ENCODE peak calls at places on chromosomes 6 and 20, in nine cellular contexts. One of them, this sample, is unnamed.

GRCh38 chr20:56350842-56351241 is 7.9 kb upstream of the FAM210B start:
- DNase-seq in PC-9: no peak
- DNase-seq in thoracic aorta: no peak
- DNase-seq in BJ: no peak
- DNase-seq in ovary: no peak
- DNase-seq in left ventricle myocardium inferior: no peak
- DNase-seq in lung: no peak
- DNase-seq in AG04450: no peak
- DNase-seq in esophagus squamous epithelium: no peak
- DNase-seq in this sample: no peak

GRCh38 chr6:146770965-146771735 is 172.4 kb downstream of the ADGB start:
- DNase-seq in BJ: no peak
- DNase-seq in thoracic aorta: no peak
- DNase-seq in esophagus squamous epithelium: no peak
- DNase-seq in left ventricle myocardium inferior: peak; percentile 62
- DNase-seq in PC-9: no peak
- DNase-seq in lung: peak; percentile 54
- DNase-seq in ovary: no peak
- DNase-seq in AG04450: no peak
- DNase-seq in this sample: no peak

GRCh38 chr6:75368151-75368779 is 83.7 kb upstream of the TMEM30A start:
- DNase-seq in esophagus squamous epithelium: no peak
- DNase-seq in ovary: no peak
- DNase-seq in PC-9: no peak
- DNase-seq in AG04450: no peak
- DNase-seq in thoracic aorta: no peak
- DNase-seq in lung: peak; percentile 60
- DNase-seq in BJ: no peak
- DNase-seq in left ventricle myocardium inferior: no peak
- DNase-seq in this sample: no peak

GRCh38 chr20:59084041-59084841 is 41.7 kb upstream of the PRELID3B start:
- DNase-seq in esophagus squamous epithelium: no peak
- DNase-seq in thoracic aorta: no peak
- DNase-seq in AG04450: no peak
- DNase-seq in lung: no peak
- DNase-seq in BJ: no peak
- DNase-seq in PC-9: peak; percentile 6
- DNase-seq in left ventricle myocardium inferior: peak; percentile 48
- DNase-seq in ovary: no peak
- DNase-seq in this sample: no peak

GRCh38 chr6:32415521-32416019 is 8.6 kb upstream of the BTNL2 start:
- DNase-seq in esophagus squamous epithelium: no peak
- DNase-seq in left ventricle myocardium inferior: peak; percentile 66
- DNase-seq in BJ: no peak
- DNase-seq in lung: peak; percentile 86
- DNase-seq in AG04450: peak; percentile 26
- DNase-seq in ovary: peak; percentile 74
- DNase-seq in thoracic aorta: peak; percentile 32
- DNase-seq in PC-9: no peak
- DNase-seq in this sample: no peak

GRCh38 chr20:24318569-24319352 is 150.7 kb upstream of the SYNDIG1 start:
- DNase-seq in PC-9: no peak
- DNase-seq in left ventricle myocardium inferior: no peak
- DNase-seq in BJ: no peak
- DNase-seq in ovary: no peak
- DNase-seq in AG04450: no peak
- DNase-seq in esophagus squamous epithelium: no peak
- DNase-seq in thoracic aorta: no peak
- DNase-seq in lung: no peak
- DNase-seq in this sample: no peak

GRCh38 chr6:137907170-137907569 is 40.1 kb downstream of the TNFAIP3 start:
- DNase-seq in lung: no peak
- DNase-seq in left ventricle myocardium inferior: no peak
- DNase-seq in thoracic aorta: no peak
- DNase-seq in AG04450: no peak
- DNase-seq in ovary: no peak
- DNase-seq in BJ: no peak
- DNase-seq in PC-9: no peak
- DNase-seq in esophagus squamous epithelium: no peak
- DNase-seq in this sample: no peak

GRCh38 chr20:16476032-16476431 is 97.2 kb downstream of the KIF16B start:
- DNase-seq in lung: no peak
- DNase-seq in left ventricle myocardium inferior: no peak
- DNase-seq in AG04450: no peak
- DNase-seq in thoracic aorta: no peak
- DNase-seq in esophagus squamous epithelium: no peak
- DNase-seq in PC-9: peak; percentile 67
- DNase-seq in ovary: no peak
- DNase-seq in BJ: peak; percentile 9
- DNase-seq in this sample: no peak

GRCh38 chr6:150753404-150754184 is 111.9 kb upstream of the MTHFD1L start:
- DNase-seq in thoracic aorta: no peak
- DNase-seq in left ventricle myocardium inferior: no peak
- DNase-seq in lung: no peak
- DNase-seq in BJ: no peak
- DNase-seq in AG04450: no peak
- DNase-seq in esophagus squamous epithelium: no peak
- DNase-seq in ovary: no peak
- DNase-seq in PC-9: no peak
- DNase-seq in this sample: no peak

GRCh38 chr6:150140236-150140969 is 2.4 kb upstream of the PPP1R14C start:
- DNase-seq in thoracic aorta: no peak
- DNase-seq in PC-9: peak; percentile 66
- DNase-seq in lung: no peak
- DNase-seq in AG04450: no peak
- DNase-seq in left ventricle myocardium inferior: no peak
- DNase-seq in esophagus squamous epithelium: no peak
- DNase-seq in BJ: no peak
- DNase-seq in ovary: no peak
- DNase-seq in this sample: no peak

GRCh38 chr20:58598271-58599015 is 52.6 kb upstream of the STX16 start:
- DNase-seq in esophagus squamous epithelium: no peak
- DNase-seq in left ventricle myocardium inferior: peak; percentile 68
- DNase-seq in AG04450: peak; percentile 36
- DNase-seq in ovary: peak; percentile 79
- DNase-seq in PC-9: no peak
- DNase-seq in thoracic aorta: no peak
- DNase-seq in BJ: peak; percentile 22
- DNase-seq in lung: no peak
- DNase-seq in this sample: no peak

GRCh38 chr6:1118287-1118647 is 193.6 kb upstream of the FOXQ1 start:
- DNase-seq in ovary: no peak
- DNase-seq in thoracic aorta: no peak
- DNase-seq in PC-9: no peak
- DNase-seq in BJ: no peak
- DNase-seq in lung: no peak
- DNase-seq in esophagus squamous epithelium: no peak
- DNase-seq in left ventricle myocardium inferior: no peak
- DNase-seq in AG04450: no peak
- DNase-seq in this sample: no peak

GRCh38 chr6:150301871-150302800 is 66.7 kb upstream of the IYD start:
- DNase-seq in left ventricle myocardium inferior: no peak
- DNase-seq in lung: no peak
- DNase-seq in esophagus squamous epithelium: no peak
- DNase-seq in ovary: no peak
- DNase-seq in AG04450: no peak
- DNase-seq in PC-9: peak; percentile 72
- DNase-seq in BJ: no peak
- DNase-seq in thoracic aorta: no peak
- DNase-seq in this sample: no peak

GRCh38 chr20:19934792-19935491 is 82.2 kb upstream of the NAA20 start:
- DNase-seq in AG04450: no peak
- DNase-seq in left ventricle myocardium inferior: peak; percentile 58
- DNase-seq in thoracic aorta: no peak
- DNase-seq in esophagus squamous epithelium: no peak
- DNase-seq in BJ: no peak
- DNase-seq in ovary: no peak
- DNase-seq in PC-9: peak; percentile 73
- DNase-seq in lung: peak; percentile 71
- DNase-seq in this sample: no peak

GRCh38 chr6:100463685-100464161 is 998 bp downstream of the SIM1 start:
- DNase-seq in ovary: no peak
- DNase-seq in left ventricle myocardium inferior: no peak
- DNase-seq in BJ: no peak
- DNase-seq in esophagus squamous epithelium: no peak
- DNase-seq in thoracic aorta: no peak
- DNase-seq in PC-9: no peak
- DNase-seq in lung: no peak
- DNase-seq in AG04450: no peak
- DNase-seq in this sample: no peak

GRCh38 chr20:37108676-37109075 is 12.9 kb upstream of the RBL1 start:
- DNase-seq in BJ: no peak
- DNase-seq in AG04450: no peak
- DNase-seq in lung: no peak
- DNase-seq in thoracic aorta: no peak
- DNase-seq in ovary: no peak
- DNase-seq in PC-9: no peak
- DNase-seq in esophagus squamous epithelium: no peak
- DNase-seq in left ventricle myocardium inferior: no peak
- DNase-seq in this sample: no peak

GRCh38 chr6:8131265-8131897 is 29.0 kb upstream of the EEF1E1 start:
- DNase-seq in AG04450: peak; percentile 39
- DNase-seq in PC-9: peak; percentile 45
- DNase-seq in BJ: no peak
- DNase-seq in esophagus squamous epithelium: no peak
- DNase-seq in ovary: no peak
- DNase-seq in left ventricle myocardium inferior: no peak
- DNase-seq in thoracic aorta: no peak
- DNase-seq in lung: peak; percentile 55
- DNase-seq in this sample: peak; percentile 66

GRCh38 chr6:108897371-108897770 is 49.1 kb downstream of the ARMC2 start:
- DNase-seq in AG04450: no peak
- DNase-seq in ovary: no peak
- DNase-seq in esophagus squamous epithelium: no peak
- DNase-seq in lung: no peak
- DNase-seq in left ventricle myocardium inferior: peak; percentile 45
- DNase-seq in BJ: no peak
- DNase-seq in PC-9: no peak
- DNase-seq in thoracic aorta: no peak
- DNase-seq in this sample: no peak

DNA sequence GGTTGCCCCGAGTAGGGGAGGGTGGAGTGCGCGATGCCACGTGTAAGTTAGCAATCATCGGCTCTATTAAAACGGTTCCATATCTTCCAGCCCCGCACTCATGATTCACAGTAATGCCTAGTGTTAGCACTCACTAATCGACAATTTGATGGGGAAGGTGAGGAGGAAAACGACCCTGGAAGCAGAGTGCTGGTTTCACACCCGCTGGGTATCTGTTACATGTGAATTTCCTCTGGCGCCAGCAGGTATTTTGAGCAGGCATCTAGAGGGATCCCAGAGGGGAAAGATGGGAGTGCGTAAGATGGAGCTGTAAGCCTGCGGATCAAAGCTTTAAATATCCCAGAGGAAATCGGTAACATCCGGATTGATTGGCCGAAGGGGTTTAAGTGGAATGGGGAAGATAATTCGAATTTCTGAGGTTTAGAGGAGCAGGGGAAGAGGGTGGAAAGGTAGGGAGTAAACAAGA is 34.7 kb upstream of the TCF21 start:
- DNase-seq in AG04450: no peak
- DNase-seq in esophagus squamous epithelium: no peak
- DNase-seq in BJ: no peak
- DNase-seq in lung: no peak
- DNase-seq in ovary: no peak
- DNase-seq in left ventricle myocardium inferior: no peak
- DNase-seq in thoracic aorta: no peak
- DNase-seq in PC-9: no peak
- DNase-seq in this sample: no peak
- H3K27me3 ChIP-seq in AG04450: no peaks in the 10 kb centered on the region
- H3K27me3 ChIP-seq in esophagus squamous epithelium: no peaks in the 10 kb centered on the region
- H3K27me3 ChIP-seq in BJ: peaks cover 14% of the 10 kb centered on the region
- H3K27me3 ChIP-seq in lung: no peaks in the 10 kb centered on the region
- H3K27me3 ChIP-seq in ovary: no peaks in the 10 kb centered on the region
- H3K27me3 ChIP-seq in left ventricle myocardium inferior: peaks cover 69% of the 10 kb centered on the region
- H3K27me3 ChIP-seq in thoracic aorta: peaks cover 17% of the 10 kb centered on the region
- H3K27me3 ChIP-seq in PC-9: no peaks in the 10 kb centered on the region
- H3K27me3 ChIP-seq in this sample: peaks cover 6% of the 10 kb centered on the region

GRCh38 chr20:63372971-63373885 is 12.1 kb upstream of the CHRNA4 start:
- DNase-seq in BJ: no peak
- DNase-seq in PC-9: no peak
- DNase-seq in AG04450: no peak
- DNase-seq in lung: no peak
- DNase-seq in left ventricle myocardium inferior: no peak
- DNase-seq in ovary: no peak
- DNase-seq in esophagus squamous epithelium: no peak
- DNase-seq in thoracic aorta: no peak
- DNase-seq in this sample: no peak
- H3K27me3 ChIP-seq in BJ: peaks cover 9% of the 10 kb centered on the region
- H3K27me3 ChIP-seq in PC-9: peaks cover 93% of the 10 kb centered on the region
- H3K27me3 ChIP-seq in AG04450: peaks cover 39% of the 10 kb centered on the region
- H3K27me3 ChIP-seq in lung: peaks cover 7% of the 10 kb centered on the region
- H3K27me3 ChIP-seq in left ventricle myocardium inferior: peaks cover 79% of the 10 kb centered on the region
- H3K27me3 ChIP-seq in ovary: no peaks in the 10 kb centered on the region
- H3K27me3 ChIP-seq in esophagus squamous epithelium: no peaks in the 10 kb centered on the region
- H3K27me3 ChIP-seq in thoracic aorta: no peaks in the 10 kb centered on the region
- H3K27me3 ChIP-seq in this sample: no peaks in the 10 kb centered on the region

DNA sequence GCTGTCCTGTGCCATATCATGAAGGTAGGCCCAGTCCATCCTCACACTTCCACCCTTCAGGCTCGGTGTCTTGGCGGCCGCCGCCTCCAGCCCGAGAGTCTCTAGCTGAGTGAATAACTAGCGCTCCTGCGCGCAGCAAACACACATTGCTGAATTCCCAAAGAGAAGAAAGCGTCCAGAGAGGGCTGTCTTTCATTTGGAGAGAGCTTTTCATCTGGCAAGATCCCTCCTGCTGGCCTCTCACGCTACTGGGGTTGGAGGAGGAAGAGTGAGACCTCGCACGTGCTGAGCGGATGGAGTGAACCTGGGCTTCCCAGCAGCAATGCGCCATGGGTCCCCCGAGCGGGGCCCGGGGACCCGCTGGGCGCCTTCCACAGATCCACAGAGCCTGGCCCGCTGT is 73.2 kb downstream of the NCR2 start:
- DNase-seq in AG04450: no peak
- DNase-seq in BJ: no peak
- DNase-seq in esophagus squamous epithelium: no peak
- DNase-seq in ovary: no peak
- DNase-seq in PC-9: no peak
- DNase-seq in lung: no peak
- DNase-seq in thoracic aorta: no peak
- DNase-seq in left ventricle myocardium inferior: no peak
- DNase-seq in this sample: no peak
- H3K27me3 ChIP-seq in AG04450: peaks cover 33% of the 10 kb centered on the region
- H3K27me3 ChIP-seq in BJ: peaks cover 20% of the 10 kb centered on the region
- H3K27me3 ChIP-seq in esophagus squamous epithelium: no peaks in the 10 kb centered on the region
- H3K27me3 ChIP-seq in ovary: no peaks in the 10 kb centered on the region
- H3K27me3 ChIP-seq in PC-9: peaks cover 69% of the 10 kb centered on the region
- H3K27me3 ChIP-seq in lung: no peaks in the 10 kb centered on the region
- H3K27me3 ChIP-seq in thoracic aorta: no peaks in the 10 kb centered on the region
- H3K27me3 ChIP-seq in left ventricle myocardium inferior: peaks cover 85% of the 10 kb centered on the region
- H3K27me3 ChIP-seq in this sample: peaks cover 94% of the 10 kb centered on the region

DNA sequence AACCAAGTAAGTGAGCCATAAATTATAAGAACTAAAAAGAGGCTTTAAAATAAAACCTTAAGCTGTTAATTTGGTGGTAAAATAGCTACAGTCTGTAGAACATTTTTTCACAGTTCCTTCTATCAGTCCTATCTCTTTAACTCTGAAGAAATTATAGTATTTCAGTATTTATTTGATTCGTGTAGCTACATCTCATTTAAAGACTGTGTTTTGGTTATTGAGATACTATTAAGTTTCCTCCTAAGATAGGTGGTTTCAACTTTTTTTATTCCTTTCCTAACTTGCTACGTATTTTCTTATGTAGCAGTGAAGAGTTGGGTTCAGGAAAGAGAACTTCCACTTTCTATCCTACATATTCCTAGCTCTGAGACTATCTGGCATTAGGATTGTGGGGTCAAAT is 97.2 kb downstream of the CD2AP start:
- DNase-seq in thoracic aorta: no peak
- DNase-seq in BJ: no peak
- DNase-seq in PC-9: no peak
- DNase-seq in lung: no peak
- DNase-seq in AG04450: no peak
- DNase-seq in ovary: no peak
- DNase-seq in esophagus squamous epithelium: no peak
- DNase-seq in left ventricle myocardium inferior: no peak
- DNase-seq in this sample: no peak
- H3K27me3 ChIP-seq in thoracic aorta: no peaks in the 10 kb centered on the region
- H3K27me3 ChIP-seq in BJ: no peaks in the 10 kb centered on the region
- H3K27me3 ChIP-seq in PC-9: no peaks in the 10 kb centered on the region
- H3K27me3 ChIP-seq in lung: no peaks in the 10 kb centered on the region
- H3K27me3 ChIP-seq in AG04450: no peaks in the 10 kb centered on the region
- H3K27me3 ChIP-seq in ovary: no peaks in the 10 kb centered on the region
- H3K27me3 ChIP-seq in esophagus squamous epithelium: no peaks in the 10 kb centered on the region
- H3K27me3 ChIP-seq in left ventricle myocardium inferior: no peaks in the 10 kb centered on the region
- H3K27me3 ChIP-seq in this sample: no peaks in the 10 kb centered on the region

This sample was measured in iPS DF 6.9.